ENCODE peak calls at places on chromosomes 12 and 14, in four cellular contexts. I is GM10248, E is OCI-M1, J is choroid plexus epithelial cell. A is an unnamed sample.

GRCh38 chr14:100895411-100895810 is 8.1 kb downstream of the RTL1 start:
- DNase-seq in I (no peak), E (no peak), J (no peak), A (no peak)

GRCh38 chr12:115541891-115542361 is 735.6 kb downstream of the MED13L start:
- DNase-seq in I (no peak), E (no peak), J (no peak), A (no peak)

GRCh38 chr12:91502208-91502607 is 319.6 kb upstream of the DCN start:
- DNase-seq in I (no peak), E (no peak), J (no peak), A (no peak)

GRCh38 chr14:76456200-76456599 is 80.3 kb downstream of the ESRRB start:
- DNase-seq in I (peak), E (peak), J (peak), A (peak)

GRCh38 chr14:72657214-72657921 is 236.5 kb downstream of the DPF3 start:
- DNase-seq in I (no peak), E (no peak), J (peak), A (no peak)

GRCh38 chr14:72744416-72745120 is 149.3 kb downstream of the DPF3 start:
- DNase-seq in I (no peak), E (no peak), J (no peak), A (no peak)

GRCh38 chr12:12564911-12565310 is 2.2 kb upstream of the DUSP16 start:
- DNase-seq in I (no peak), E (no peak), J (no peak), A (no peak)

GRCh38 chr12:122021193-122021821 is 377 bp upstream of the BCL7A start:
- DNase-seq in I (no peak), E (no peak), J (peak), A (no peak)

GRCh38 chr14:65206448-65207096 is 104.3 kb upstream of the MAX start:
- DNase-seq in I (peak), E (peak), J (peak), A (peak)

GRCh38 chr12:131318045-131318685 is 364.5 kb downstream of the ADGRD1 start:
- DNase-seq in I (no peak), E (no peak), J (no peak), A (no peak)